ENCODE peak calls at places on chromosomes 12 and 14, in five cellular contexts. I, M, H, J and R are unnamed samples.

GRCh38 chr12:52215587-52216031 is 17.4 kb upstream of the KRT7 start:
- DNase-seq in H (no peak), I (no peak), M (no peak), J (no peak), R (no peak)

GRCh38 chr12:53423597-53423996 is at the start of gene AMHR2:
- DNase-seq in I (no peak), H (no peak), M (no peak), J (no peak), R (no peak)

GRCh38 chr12:48795550-48796455 is 6.9 kb upstream of the ADCY6 start:
- DNase-seq in J (peak), I (peak), H (peak), M (peak), R (peak)

GRCh38 chr12:9617124-9617523 is 9.4 kb upstream of the KLRB1 start:
- DNase-seq in I (no peak), M (no peak), J (no peak), H (no peak), R (peak)

GRCh38 chr12:69330475-69331473 is 17.4 kb upstream of the LYZ start:
- DNase-seq in H (peak), M (no peak), I (no peak), J (peak), R (no peak)

GRCh38 chr12:19970116-19970515 is 398.2 kb upstream of the PDE3A start:
- DNase-seq in I (no peak), M (no peak), H (peak), J (no peak), R (no peak)

GRCh38 chr14:69107407-69108003 is 45.4 kb downstream of the DCAF5 start:
- DNase-seq in M (peak), H (peak), I (no peak), J (no peak), R (peak)

GRCh38 chr14:50040401-50040775 is 76.0 kb downstream of the VCPKMT start:
- DNase-seq in J (no peak), I (no peak), H (peak), M (peak), R (peak)

GRCh38 chr14:83172363-83172762 is 1638.7 kb upstream of the SEL1L start:
- DNase-seq in H (peak), J (no peak), I (no peak), M (no peak), R (peak)

GRCh38 chr12:1575799-1576401 is 18.5 kb downstream of the FBXL14 start:
- DNase-seq in H (no peak), I (no peak), M (no peak), J (no peak), R (no peak)

GRCh38 chr12:14186193-14186502 is 179.3 kb upstream of the ATF7IP start:
- DNase-seq in J (no peak), M (no peak), H (no peak), I (no peak), R (no peak)

GRCh38 chr12:25135531-25136154 is 59.3 kb downstream of the DNAI7 start:
- DNase-seq in J (no peak), H (no peak), I (no peak), M (no peak), R (no peak)

GRCh38 chr12:107749094-107749493 is 11.8 kb downstream of the PRDM4 start:
- DNase-seq in M (no peak), J (no peak), I (no peak), H (peak), R (no peak)

GRCh38 chr14:44897041-44897843 is 64.5 kb downstream of the KLHL28 start:
- DNase-seq in H (peak), J (peak), M (peak), I (peak), R (peak)